ENCODE peak calls at places on chromosomes 7 and 10, in seven cellular contexts. One of them, this sample, is unnamed. For H3K36me3, the result is how much of the 10 kb centered on the place peaks cover.

GRCh38 chr10:28910960-28911359 is 233.6 kb downstream of the BAMBI start:
- DNase-seq in prostate gland: no peak
- DNase-seq in SK-N-SH: no peak
- DNase-seq in IMR-90: peak
- DNase-seq in BJ: peak
- DNase-seq in OCI-LY7: no peak
- DNase-seq in PC-3: peak
- DNase-seq in this sample: no peak

GRCh38 chr10:4652111-4653010 is 173.6 kb upstream of the AKR1E2 start:
- DNase-seq in prostate gland: no peak
- DNase-seq in SK-N-SH: no peak
- DNase-seq in IMR-90: no peak
- DNase-seq in BJ: no peak
- DNase-seq in OCI-LY7: no peak
- DNase-seq in PC-3: no peak
- DNase-seq in this sample: no peak

GRCh38 chr7:30142710-30143109 is 7.9 kb downstream of the MTURN start:
- DNase-seq in prostate gland: no peak
- DNase-seq in SK-N-SH: no peak
- DNase-seq in IMR-90: peak
- DNase-seq in BJ: no peak
- DNase-seq in OCI-LY7: no peak
- DNase-seq in PC-3: peak
- DNase-seq in this sample: peak

GRCh38 chr10:89001024-89001423 is 10.4 kb downstream of the FAS start:
- DNase-seq in prostate gland: no peak
- DNase-seq in SK-N-SH: no peak
- DNase-seq in IMR-90: no peak
- DNase-seq in BJ: no peak
- DNase-seq in OCI-LY7: peak
- DNase-seq in PC-3: no peak
- DNase-seq in this sample: no peak

GRCh38 chr7:129279757-129280156 is 54.9 kb downstream of the AHCYL2 start:
- DNase-seq in prostate gland: no peak
- DNase-seq in SK-N-SH: no peak
- DNase-seq in IMR-90: no peak
- DNase-seq in BJ: no peak
- DNase-seq in OCI-LY7: no peak
- DNase-seq in PC-3: peak
- DNase-seq in this sample: no peak

GRCh38 chr10:124126139-124126538 is 32.7 kb upstream of the CHST15 start:
- DNase-seq in prostate gland: no peak
- DNase-seq in SK-N-SH: no peak
- DNase-seq in IMR-90: no peak
- DNase-seq in BJ: no peak
- DNase-seq in OCI-LY7: no peak
- DNase-seq in PC-3: no peak
- DNase-seq in this sample: no peak

GRCh38 chr10:77405771-77406241 is 231.8 kb downstream of the KCNMA1 start:
- DNase-seq in prostate gland: peak
- DNase-seq in SK-N-SH: peak
- DNase-seq in IMR-90: peak
- DNase-seq in BJ: no peak
- DNase-seq in OCI-LY7: no peak
- DNase-seq in PC-3: peak
- DNase-seq in this sample: peak

GRCh38 chr10:123945506-123945905 is 53.9 kb upstream of the CPXM2 start:
- DNase-seq in prostate gland: peak
- DNase-seq in SK-N-SH: no peak
- DNase-seq in IMR-90: peak
- DNase-seq in BJ: peak
- DNase-seq in OCI-LY7: peak
- DNase-seq in PC-3: peak
- DNase-seq in this sample: no peak

GRCh38 chr7:88628363-88629085 is 131.0 kb upstream of the ZNF804B start:
- DNase-seq in prostate gland: no peak
- DNase-seq in SK-N-SH: no peak
- DNase-seq in IMR-90: no peak
- DNase-seq in BJ: no peak
- DNase-seq in OCI-LY7: no peak
- DNase-seq in PC-3: no peak
- DNase-seq in this sample: no peak

GRCh38 chr10:77230194-77230593 is 407.4 kb downstream of the KCNMA1 start:
- DNase-seq in prostate gland: no peak
- DNase-seq in SK-N-SH: no peak
- DNase-seq in IMR-90: peak
- DNase-seq in BJ: peak
- DNase-seq in OCI-LY7: no peak
- DNase-seq in PC-3: peak
- DNase-seq in this sample: no peak

GRCh38 chr7:138935438-138936079 is 45.6 kb downstream of the KIAA1549 start:
- DNase-seq in prostate gland: no peak
- DNase-seq in SK-N-SH: peak
- DNase-seq in IMR-90: peak
- DNase-seq in BJ: peak
- DNase-seq in OCI-LY7: no peak
- DNase-seq in PC-3: peak
- DNase-seq in this sample: no peak

GRCh38 chr7:158587425-158588084 is at the start of gene PTPRN2:
- DNase-seq in prostate gland: peak
- DNase-seq in SK-N-SH: peak
- DNase-seq in IMR-90: peak
- DNase-seq in BJ: no peak
- DNase-seq in OCI-LY7: no peak
- DNase-seq in PC-3: peak
- DNase-seq in this sample: peak

GRCh38 chr7:18572885-18573284 is 77.3 kb downstream of the HDAC9 start:
- DNase-seq in prostate gland: no peak
- DNase-seq in SK-N-SH: no peak
- DNase-seq in IMR-90: no peak
- DNase-seq in BJ: no peak
- DNase-seq in OCI-LY7: peak
- DNase-seq in PC-3: no peak
- DNase-seq in this sample: no peak

GRCh38 chr7:1663857-1664651 is 6.0 kb upstream of the ELFN1 start:
- DNase-seq in prostate gland: no peak
- DNase-seq in SK-N-SH: peak
- DNase-seq in IMR-90: no peak
- DNase-seq in BJ: no peak
- DNase-seq in OCI-LY7: no peak
- DNase-seq in PC-3: no peak
- DNase-seq in this sample: peak

GRCh38 chr10:132107947-132108877 is 42.5 kb downstream of the JAKMIP3 start:
- DNase-seq in prostate gland: no peak
- DNase-seq in SK-N-SH: no peak
- DNase-seq in IMR-90: no peak
- DNase-seq in BJ: no peak
- DNase-seq in OCI-LY7: no peak
- DNase-seq in PC-3: no peak
- DNase-seq in this sample: peak

GRCh38 chr10:29621161-29621560 is 13.6 kb downstream of the SVIL start:
- DNase-seq in prostate gland: no peak
- DNase-seq in SK-N-SH: no peak
- DNase-seq in IMR-90: peak
- DNase-seq in BJ: no peak
- DNase-seq in OCI-LY7: no peak
- DNase-seq in PC-3: no peak
- DNase-seq in this sample: no peak

GRCh38 chr7:112052993-112053392 is 153.2 kb downstream of the DOCK4 start:
- DNase-seq in prostate gland: no peak
- DNase-seq in SK-N-SH: no peak
- DNase-seq in IMR-90: peak
- DNase-seq in BJ: no peak
- DNase-seq in OCI-LY7: no peak
- DNase-seq in PC-3: no peak
- DNase-seq in this sample: no peak

GRCh38 chr7:151278949-151279348 is 30.5 kb upstream of the SMARCD3 start:
- DNase-seq in prostate gland: no peak
- DNase-seq in SK-N-SH: no peak
- DNase-seq in IMR-90: no peak
- DNase-seq in BJ: no peak
- DNase-seq in OCI-LY7: no peak
- DNase-seq in PC-3: no peak
- DNase-seq in this sample: no peak

GRCh38 chr7:108452707-108453106 is 3.5 kb downstream of the NRCAM start:
- DNase-seq in prostate gland: no peak
- DNase-seq in SK-N-SH: peak
- DNase-seq in IMR-90: peak
- DNase-seq in BJ: no peak
- DNase-seq in OCI-LY7: peak
- DNase-seq in PC-3: peak
- DNase-seq in this sample: no peak

GRCh38 chr10:31321396-31321941 is 2.5 kb downstream of the ZEB1 start:
- DNase-seq in prostate gland: no peak
- DNase-seq in SK-N-SH: peak
- DNase-seq in IMR-90: peak
- DNase-seq in BJ: no peak
- DNase-seq in OCI-LY7: peak
- DNase-seq in PC-3: no peak
- DNase-seq in this sample: no peak

GRCh38 chr10:95360122-95360715 is 69.4 kb upstream of the PDLIM1 start:
- DNase-seq in prostate gland: no peak
- DNase-seq in SK-N-SH: no peak
- DNase-seq in IMR-90: peak
- DNase-seq in BJ: no peak
- DNase-seq in OCI-LY7: peak
- DNase-seq in PC-3: peak
- DNase-seq in this sample: no peak

GRCh38 chr10:59870152-59870551 is 36.2 kb downstream of the CCDC6 start:
- DNase-seq in prostate gland: no peak
- DNase-seq in SK-N-SH: no peak
- DNase-seq in IMR-90: no peak
- DNase-seq in BJ: no peak
- DNase-seq in OCI-LY7: no peak
- DNase-seq in PC-3: no peak
- DNase-seq in this sample: no peak

GRCh38 chr10:1155791-1156615 is 99.8 kb downstream of the WDR37 start:
- DNase-seq in prostate gland: no peak
- DNase-seq in SK-N-SH: peak
- DNase-seq in IMR-90: no peak
- DNase-seq in BJ: no peak
- DNase-seq in OCI-LY7: no peak
- DNase-seq in PC-3: no peak
- DNase-seq in this sample: peak

GRCh38 chr7:57867884-57868701 is 418.1 kb downstream of the ZNF716 start:
- DNase-seq in prostate gland: no peak
- DNase-seq in SK-N-SH: peak
- DNase-seq in IMR-90: no peak
- DNase-seq in BJ: no peak
- DNase-seq in OCI-LY7: no peak
- DNase-seq in PC-3: peak
- DNase-seq in this sample: peak

GRCh38 chr7:2299131-2299829 is 15.0 kb downstream of the SNX8 start:
- DNase-seq in prostate gland: no peak
- DNase-seq in SK-N-SH: no peak
- DNase-seq in IMR-90: peak
- DNase-seq in BJ: peak
- DNase-seq in OCI-LY7: peak
- DNase-seq in PC-3: no peak
- DNase-seq in this sample: peak

GRCh38 chr10:131703941-131704340 is 196.9 kb upstream of the PPP2R2D start:
- DNase-seq in prostate gland: no peak
- DNase-seq in SK-N-SH: peak
- DNase-seq in IMR-90: no peak
- DNase-seq in BJ: no peak
- DNase-seq in OCI-LY7: no peak
- DNase-seq in PC-3: no peak
- DNase-seq in this sample: peak

GRCh38 chr10:69849790-69850189 is 48.1 kb downstream of the COL13A1 start:
- DNase-seq in prostate gland: no peak
- DNase-seq in SK-N-SH: no peak
- DNase-seq in IMR-90: no peak
- DNase-seq in BJ: no peak
- DNase-seq in OCI-LY7: no peak
- DNase-seq in PC-3: no peak
- DNase-seq in this sample: no peak

GRCh38 chr7:103989785-103990775 is 622 bp upstream of the RELN start:
- DNase-seq in prostate gland: no peak
- DNase-seq in SK-N-SH: peak
- DNase-seq in IMR-90: peak
- DNase-seq in BJ: no peak
- DNase-seq in OCI-LY7: no peak
- DNase-seq in PC-3: peak
- DNase-seq in this sample: no peak

GRCh38 chr10:79347894-79348639 is 798 bp downstream of the PPIF start:
- DNase-seq in prostate gland: peak
- DNase-seq in SK-N-SH: peak
- DNase-seq in IMR-90: peak
- DNase-seq in BJ: no peak
- DNase-seq in OCI-LY7: peak
- DNase-seq in PC-3: peak
- DNase-seq in this sample: peak
- TF ChIP-seq CTCF in prostate gland: no peak
- TF ChIP-seq CTCF in SK-N-SH: no peak
- TF ChIP-seq CTCF in IMR-90: no peak
- TF ChIP-seq CTCF in BJ: no peak
- TF ChIP-seq CTCF in OCI-LY7: no peak
- TF ChIP-seq CTCF in PC-3: no peak
- TF ChIP-seq CTCF in this sample: no peak

GRCh38 chr10:97868134-97868685 is 18.6 kb downstream of the GOLGA7B start:
- DNase-seq in prostate gland: no peak
- DNase-seq in SK-N-SH: no peak
- DNase-seq in IMR-90: no peak
- DNase-seq in BJ: no peak
- DNase-seq in OCI-LY7: no peak
- DNase-seq in PC-3: no peak
- DNase-seq in this sample: no peak
- H3K36me3 ChIP-seq in prostate gland: under half
- H3K36me3 ChIP-seq in SK-N-SH: under half
- H3K36me3 ChIP-seq in IMR-90: under half
- H3K36me3 ChIP-seq in BJ: under half
- H3K36me3 ChIP-seq in OCI-LY7: under half
- H3K36me3 ChIP-seq in PC-3: under half
- H3K36me3 ChIP-seq in this sample: under half

DNA sequence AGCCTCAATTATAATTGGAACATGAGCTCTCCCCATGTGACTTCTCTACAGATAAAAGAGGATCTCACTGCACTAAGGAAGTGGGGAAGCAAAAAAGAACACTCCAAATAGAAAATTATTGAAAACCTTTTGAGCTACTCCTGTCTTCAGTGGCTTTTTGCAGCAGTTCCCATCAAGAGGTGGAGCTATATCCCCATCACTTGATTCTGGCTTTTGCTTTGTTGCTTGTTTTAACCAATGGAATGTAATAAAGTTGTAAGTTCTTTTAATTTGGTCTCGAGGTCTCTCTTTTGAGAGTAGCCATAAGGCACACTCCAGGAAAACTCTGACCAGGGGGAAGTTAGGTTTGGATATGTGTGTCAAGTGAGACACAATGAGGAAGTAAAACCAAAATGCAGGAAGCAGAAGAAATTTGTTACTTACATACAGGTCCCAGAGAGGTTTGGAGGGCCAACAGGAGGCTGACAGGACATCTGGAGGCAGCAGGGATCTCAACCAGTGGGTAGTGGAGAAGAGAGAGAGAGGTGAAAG is 569.4 kb downstream of the HTR7 start:
- DNase-seq in prostate gland: no peak
- DNase-seq in SK-N-SH: no peak
- DNase-seq in IMR-90: peak
- DNase-seq in BJ: no peak
- DNase-seq in OCI-LY7: no peak
- DNase-seq in PC-3: peak
- DNase-seq in this sample: no peak
- TF ChIP-seq CTCF in prostate gland: no peak
- TF ChIP-seq CTCF in SK-N-SH: no peak
- TF ChIP-seq CTCF in IMR-90: peak
- TF ChIP-seq CTCF in BJ: peak
- TF ChIP-seq CTCF in OCI-LY7: no peak
- TF ChIP-seq CTCF in PC-3: peak
- TF ChIP-seq CTCF in this sample: peak

GRCh38 chr10:128061306-128062300 is 64.6 kb downstream of the MKI67 start:
- DNase-seq in prostate gland: no peak
- DNase-seq in SK-N-SH: no peak
- DNase-seq in IMR-90: no peak
- DNase-seq in BJ: no peak
- DNase-seq in OCI-LY7: no peak
- DNase-seq in PC-3: no peak
- DNase-seq in this sample: no peak
- H3K36me3 ChIP-seq in prostate gland: under half
- H3K36me3 ChIP-seq in SK-N-SH: under half
- H3K36me3 ChIP-seq in IMR-90: under half
- H3K36me3 ChIP-seq in BJ: under half
- H3K36me3 ChIP-seq in OCI-LY7: under half
- H3K36me3 ChIP-seq in PC-3: under half
- H3K36me3 ChIP-seq in this sample: half or more

This sample was measured in left lung.